ENCODE peak calls at places on chromosomes 7 and 10, in ten cellular contexts. A, J, V, O, G, N, U, H, W and Y are unnamed samples.

GRCh38 chr10:30488319-30488718 is 54.3 kb downstream of the MAP3K8 start:
- DNase-seq in J (no peak), H (peak; percentile 53), U (no peak), N (no peak), O (no peak), W (no peak), A (no peak), G (no peak), V (no peak), Y (peak; percentile 76)

GRCh38 chr7:151735186-151735853 is 141.6 kb downstream of the PRKAG2 start:
- DNase-seq in U (no peak), H (no peak), O (no peak), N (no peak), V (no peak), J (no peak), A (no peak), G (no peak), W (no peak), Y (no peak)

GRCh38 chr10:95537543-95537930 is 23.6 kb downstream of the SORBS1 start:
- DNase-seq in J (no peak), H (no peak), W (no peak), A (no peak), G (no peak), N (no peak), V (no peak), U (no peak), O (no peak), Y (no peak)

GRCh38 chr10:96721207-96721572 is 876 bp upstream of the PIK3AP1 start:
- DNase-seq in W (peak; percentile 18), N (no peak), G (no peak), O (no peak), U (no peak), A (no peak), V (no peak), J (no peak), H (no peak), Y (no peak)

GRCh38 chr7:88368686-88369085 is 62.0 kb upstream of the STEAP4 start:
- DNase-seq in A (no peak), J (no peak), V (no peak), O (no peak), U (no peak), G (no peak), N (no peak), W (no peak), H (no peak), Y (no peak)

GRCh38 chr10:122140941-122141623 is 130.0 kb upstream of the BTBD16 start:
- DNase-seq in W (no peak), G (no peak), O (no peak), U (peak; percentile 95), N (no peak), J (peak; percentile 97), A (no peak), H (no peak), V (no peak), Y (no peak)

GRCh38 chr10:9075420-9075819 is 1020.9 kb downstream of the GATA3 start:
- DNase-seq in H (no peak), J (no peak), A (no peak), V (no peak), W (no peak), N (no peak), U (no peak), G (no peak), O (no peak), Y (no peak)

GRCh38 chr10:131814567-131815290 is 86.1 kb upstream of the PPP2R2D start:
- DNase-seq in G (no peak), A (no peak), V (no peak), J (no peak), N (peak; percentile 7), H (no peak), U (no peak), W (no peak), O (no peak), Y (no peak)

GRCh38 chr7:39667354-39667923 is 44.1 kb downstream of the RALA start:
- DNase-seq in U (no peak), G (no peak), V (no peak), W (no peak), J (peak; percentile 30), H (no peak), N (no peak), A (no peak), O (no peak), Y (no peak)

GRCh38 chr7:103398488-103398887 is 47.5 kb downstream of the SLC26A5 start:
- DNase-seq in U (no peak), J (no peak), V (no peak), O (no peak), H (no peak), A (no peak), N (no peak), W (no peak), G (no peak), Y (no peak)

GRCh38 chr7:44784364-44784763 is 12.1 kb upstream of the PPIA start:
- DNase-seq in G (no peak), W (no peak), V (no peak), U (no peak), O (no peak), N (no peak), H (no peak), J (no peak), A (no peak), Y (no peak)